ENCODE peak calls at places on chromosomes 5 and 9, in five cellular contexts. Q, I, F, E and G are unnamed samples.

GRCh38 chr5:64417390-64417789 is 88.4 kb upstream of the RGS7BP start:
- DNase-seq in I (no peak), Q (no peak), F (no peak), E (no peak), G (no peak)

GRCh38 chr5:179262126-179262920 is 82.9 kb downstream of the ADAMTS2 start:
- DNase-seq in Q (no peak), F (peak), E (no peak), I (no peak), G (no peak)

GRCh38 chr9:69620731-69621130 is 51.4 kb downstream of the APBA1 start:
- DNase-seq in E (no peak), I (no peak), F (no peak), Q (no peak), G (no peak)

GRCh38 chr9:118829334-118829733 is 539.9 kb downstream of the BRINP1 start:
- DNase-seq in I (no peak), Q (no peak), E (no peak), F (peak), G (peak)

GRCh38 chr5:154138701-154139100 is 51.8 kb upstream of the GALNT10 start:
- DNase-seq in Q (no peak), F (no peak), I (no peak), E (no peak), G (no peak)

GRCh38 chr5:78631931-78632330 is 16.6 kb downstream of the LHFPL2 start:
- DNase-seq in Q (no peak), F (no peak), E (no peak), I (no peak), G (no peak)

GRCh38 chr9:115650768-115651167 is 502.8 kb upstream of the PAPPA start:
- DNase-seq in I (no peak), Q (no peak), E (no peak), F (no peak), G (no peak)

GRCh38 chr9:72648811-72649414 is 127.5 kb downstream of the TMC1 start:
- DNase-seq in E (no peak), F (no peak), I (no peak), Q (no peak), G (no peak)

GRCh38 chr9:84828101-84828500 is 158.6 kb downstream of the NTRK2 start:
- DNase-seq in E (no peak), Q (no peak), I (no peak), F (no peak), G (no peak)

GRCh38 chr9:129458663-129459549 is 162.0 kb downstream of the C9orf50 start:
- DNase-seq in E (no peak), F (peak), Q (no peak), I (no peak), G (no peak)

GRCh38 chr9:72477862-72478564 is 43.4 kb upstream of the TMC1 start:
- DNase-seq in E (peak), F (no peak), I (peak), Q (peak), G (peak)

GRCh38 chr5:64384761-64385160 is 121.1 kb upstream of the RGS7BP start:
- DNase-seq in E (peak), Q (peak), I (no peak), F (peak), G (peak)

GRCh38 chr9:98502311-98502975 is 206.3 kb downstream of the GABBR2 start:
- DNase-seq in F (no peak), E (no peak), Q (no peak), I (no peak), G (no peak)

GRCh38 chr5:143401846-143402463 is 1.5 kb downstream of the NR3C1 start:
- DNase-seq in Q (no peak), I (no peak), E (peak), F (no peak), G (no peak)

GRCh38 chr5:166367391-166367790 is 1924.1 kb upstream of the WWC1 start:
- DNase-seq in I (no peak), Q (no peak), F (no peak), E (no peak), G (no peak)

GRCh38 chr5:15105799-15106393 is 234.3 kb upstream of the ANKH start:
- DNase-seq in I (peak), F (peak), Q (peak), E (peak), G (peak)

GRCh38 chr5:179504600-179505396 is 45.6 kb upstream of the RUFY1 start:
- DNase-seq in F (no peak), I (no peak), Q (no peak), E (peak), G (no peak)

GRCh38 chr9:656918-657583 is 184.4 kb upstream of the DMRT1 start:
- DNase-seq in F (no peak), Q (no peak), E (no peak), I (no peak), G (no peak)

GRCh38 chr5:126831175-126831574 is 54.2 kb downstream of the LMNB1 start:
- DNase-seq in E (no peak), Q (no peak), F (no peak), I (no peak), G (no peak)

GRCh38 chr5:159208508-159209437 is 580 bp downstream of the RNF145 start:
- DNase-seq in F (peak), Q (no peak), E (peak), I (no peak), G (peak)

GRCh38 chr5:119315516-119315949 is 40.3 kb upstream of the TNFAIP8 start:
- DNase-seq in Q (no peak), E (peak), I (no peak), F (peak), G (no peak)

GRCh38 chr5:17094830-17095229 is 122.6 kb upstream of the BASP1 start:
- DNase-seq in F (no peak), E (no peak), Q (no peak), I (no peak), G (no peak)

GRCh38 chr9:30758726-30759446 is 1625.6 kb upstream of the ACO1 start:
- DNase-seq in I (no peak), Q (no peak), E (no peak), F (no peak), G (no peak)

GRCh38 chr5:139133237-139133636 is 64.9 kb downstream of the SIL1 start:
- DNase-seq in I (no peak), Q (no peak), E (no peak), F (no peak), G (no peak)

GRCh38 chr5:176851871-176852270 is 41.5 kb downstream of the UNC5A start:
- DNase-seq in E (no peak), F (no peak), I (no peak), Q (no peak), G (no peak)
- TF ChIP-seq JUND in E (no peak), F (no peak), I (no peak), Q (no peak), G (no peak)

DNA sequence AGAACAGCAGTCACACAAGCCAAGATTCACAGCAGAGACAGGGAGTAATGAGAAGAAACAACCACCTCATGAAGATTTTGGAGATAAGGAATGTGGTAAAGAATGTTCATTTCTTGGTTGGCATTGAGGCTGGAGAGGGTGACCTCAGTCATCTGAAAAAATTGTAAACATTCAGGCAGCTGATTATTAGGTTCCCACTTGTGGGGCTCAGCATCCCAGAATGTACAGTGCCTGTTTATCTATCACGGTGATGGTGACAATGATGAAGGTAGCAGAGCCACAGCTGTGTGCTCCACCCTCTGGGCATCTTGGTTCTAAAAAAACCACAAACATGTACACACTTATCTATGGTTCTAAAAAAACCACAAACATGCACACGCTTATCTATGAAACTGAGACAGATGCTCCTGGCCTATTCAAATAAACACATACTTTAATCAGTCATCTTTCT is 143.9 kb upstream of the MOCS2 start:
- DNase-seq in I (no peak), E (no peak), Q (no peak), F (no peak), G (no peak)
- TF ChIP-seq JUND in I (no peak), E (no peak), Q (no peak), F (peak), G (no peak)

GRCh38 chr5:74127377-74128338 is 501.7 kb downstream of the ARHGEF28 start:
- DNase-seq in F (no peak), E (peak), I (no peak), Q (no peak), G (peak)
- TF ChIP-seq JUND in F (no peak), E (no peak), I (no peak), Q (no peak), G (no peak)

GRCh38 chr5:177604656-177605055 is 4.7 kb downstream of the B4GALT7 start:
- DNase-seq in Q (no peak), E (no peak), F (no peak), I (no peak), G (no peak)

GRCh38 chr5:177603631-177604030 is 3.7 kb downstream of the B4GALT7 start:
- DNase-seq in E (no peak), Q (no peak), I (no peak), F (no peak), G (no peak)

GRCh38 chr5:177605667-177606066 is 5.7 kb downstream of the B4GALT7 start:
- DNase-seq in F (no peak), I (no peak), Q (no peak), E (no peak), G (no peak)

GRCh38 chr5:177605078-177605477 is 5.1 kb downstream of the B4GALT7 start:
- DNase-seq in Q (no peak), F (no peak), E (no peak), I (no peak), G (no peak)

GRCh38 chr5:177604116-177604521 is 4.2 kb downstream of the B4GALT7 start:
- DNase-seq in Q (peak), F (no peak), E (no peak), I (no peak), G (no peak)
- TF ChIP-seq JUND in Q (no peak), F (no peak), E (no peak), I (no peak), G (no peak)

GRCh38 chr9:99531313-99531712 is 290.4 kb upstream of the NR4A3 start:
- DNase-seq in Q (no peak), E (no peak), F (no peak), I (no peak), G (no peak)
- TF ChIP-seq JUND in Q (no peak), E (no peak), F (no peak), I (no peak), G (no peak)

GRCh38 chr5:54646285-54647101 is 128.9 kb downstream of the SNX18 start:
- DNase-seq in E (no peak), F (no peak), Q (no peak), I (peak), G (no peak)

GRCh38 chr5:54639621-54640020 is 122.1 kb downstream of the SNX18 start:
- DNase-seq in I (no peak), F (no peak), E (no peak), Q (no peak), G (no peak)

GRCh38 chr5:54645888-54646284 is 128.3 kb downstream of the SNX18 start:
- DNase-seq in E (no peak), I (no peak), Q (no peak), F (no peak), G (no peak)

GRCh38 chr5:54643679-54644078 is 126.1 kb downstream of the SNX18 start:
- DNase-seq in I (no peak), F (no peak), Q (peak), E (no peak), G (no peak)

GRCh38 chr5:54644226-54644625 is 126.7 kb downstream of the SNX18 start:
- DNase-seq in Q (peak), E (no peak), F (no peak), I (no peak), G (no peak)
- TF ChIP-seq JUND in Q (peak), E (no peak), F (no peak), I (no peak), G (no peak)

DNA sequence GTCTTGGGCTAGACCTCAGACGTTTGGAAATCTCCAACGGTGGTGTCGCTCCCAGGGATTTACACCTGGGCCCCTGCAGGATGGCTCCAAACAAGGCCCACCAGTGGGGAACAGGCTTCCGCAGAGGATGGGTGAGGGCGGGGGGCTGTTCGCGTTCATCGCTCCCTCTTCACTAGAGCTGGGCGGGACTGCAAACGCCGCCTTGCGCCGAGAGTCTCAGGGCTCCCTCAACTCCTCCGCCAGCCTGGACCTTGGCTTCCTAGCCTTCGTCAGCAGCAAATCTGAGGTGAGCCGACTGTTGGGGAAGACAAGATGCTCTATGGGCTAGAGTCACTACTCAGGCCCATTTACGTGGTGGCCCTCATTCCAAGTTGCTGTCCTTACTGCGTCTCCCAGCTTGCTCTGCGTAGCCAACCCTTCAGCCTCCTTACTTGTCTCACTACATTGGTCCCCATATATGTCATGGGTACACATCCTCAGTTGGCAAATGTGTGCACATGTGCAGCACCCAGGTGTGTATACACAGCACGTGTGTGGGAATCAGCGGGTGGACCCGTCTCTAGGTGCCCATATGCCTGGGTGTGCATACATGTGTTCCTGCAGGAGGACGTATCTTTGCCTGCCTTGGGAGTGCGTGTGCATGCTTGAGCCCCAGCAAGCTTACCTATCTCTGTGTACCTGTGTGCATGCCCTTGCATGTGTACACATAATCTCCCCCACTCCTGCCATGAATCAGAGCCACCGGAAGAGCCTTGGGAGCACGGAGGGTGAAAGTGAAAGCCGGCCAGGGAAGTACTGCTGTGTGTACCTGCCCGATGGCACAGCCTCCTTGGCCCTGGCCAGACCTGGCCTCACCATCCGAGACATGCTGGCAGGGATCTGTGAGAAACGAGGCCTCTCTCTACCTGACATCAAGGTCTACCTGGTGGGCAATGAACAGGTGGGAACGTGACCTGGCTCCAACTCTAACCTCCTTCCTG is 10.5 kb downstream of the RGS14 start:
- DNase-seq in F (no peak), I (no peak), E (no peak), Q (no peak), G (no peak)
- TF ChIP-seq JUND in F (no peak), I (no peak), E (no peak), Q (no peak), G (no peak)

GRCh38 chr5:127907907-127908306 is 175.7 kb upstream of the SLC12A2 start:
- DNase-seq in F (no peak), I (no peak), E (no peak), Q (no peak), G (no peak)

GRCh38 chr5:127906562-127907204 is 176.9 kb upstream of the SLC12A2 start:
- DNase-seq in F (no peak), E (no peak), I (no peak), Q (no peak), G (no peak)

GRCh38 chr5:127910307-127910956 is 173.1 kb upstream of the SLC12A2 start:
- DNase-seq in F (no peak), Q (no peak), I (no peak), E (no peak), G (no peak)

GRCh38 chr5:127909821-127910220 is 173.7 kb upstream of the SLC12A2 start:
- DNase-seq in E (no peak), Q (no peak), I (no peak), F (no peak), G (no peak)

GRCh38 chr5:127909078-127909477 is 174.5 kb upstream of the SLC12A2 start:
- DNase-seq in I (peak), F (peak), Q (peak), E (peak), G (peak)
- TF ChIP-seq JUND in I (no peak), F (no peak), Q (no peak), E (no peak), G (no peak)

GRCh38 chr9:76725181-76725580 is 39.1 kb upstream of the PCA3 start:
- DNase-seq in E (no peak), I (no peak), F (no peak), Q (no peak), G (no peak)
- TF ChIP-seq JUND in E (no peak), I (no peak), F (no peak), Q (no peak), G (no peak)